ENCODE peak calls at places on chromosomes 6 and 20, in five cellular contexts. A, K, D, V and M are unnamed samples. For H3K4me1, the result is how much of the 10 kb centered on the place peaks cover.

GRCh38 chr6:128368213-128369000 is 152.0 kb downstream of the PTPRK start:
- DNase-seq in A (peak), K (no peak), D (no peak), V (no peak), M (no peak)

GRCh38 chr6:32087574-32088486 is 21.3 kb downstream of the TNXB start:
- DNase-seq in A (peak), K (peak), D (peak), V (peak), M (peak)

GRCh38 chr6:116221067-116221466 is 32.8 kb downstream of the TSPYL4 start:
- DNase-seq in A (no peak), K (no peak), D (no peak), V (no peak), M (no peak)

GRCh38 chr6:116115781-116116180 is 10.2 kb downstream of the COL10A1 start:
- DNase-seq in A (no peak), K (no peak), D (no peak), V (no peak), M (no peak)

GRCh38 chr6:43924222-43924702 is 154.3 kb downstream of the VEGFA start:
- DNase-seq in A (no peak), K (peak), D (no peak), V (peak), M (peak)

GRCh38 chr6:166008441-166009369 is 158.9 kb downstream of the TBXT start:
- DNase-seq in A (peak), K (peak), D (peak), V (peak), M (no peak)

GRCh38 chr20:38764563-38765355 is 16.5 kb downstream of the ACTR5 start:
- DNase-seq in A (peak), K (peak), D (no peak), V (no peak), M (no peak)

GRCh38 chr20:51660741-51661608 is 107.2 kb downstream of the ATP9A start:
- DNase-seq in A (peak), K (no peak), D (no peak), V (peak), M (no peak)

GRCh38 chr6:40138273-40138720 is 204.0 kb upstream of the MOCS1 start:
- DNase-seq in A (peak), K (peak), D (no peak), V (no peak), M (no peak)

GRCh38 chr6:123570813-123571684 is 65.7 kb downstream of the TRDN start:
- DNase-seq in A (no peak), K (no peak), D (no peak), V (no peak), M (no peak)

GRCh38 chr6:79713701-79714322 is 82.7 kb downstream of the SH3BGRL2 start:
- DNase-seq in A (peak), K (peak), D (peak), V (peak), M (no peak)

GRCh38 chr6:135901776-135902524 is 50.4 kb downstream of the PDE7B start:
- DNase-seq in A (no peak), K (peak), D (peak), V (no peak), M (no peak)

GRCh38 chr20:50834599-50835005 is 39.7 kb downstream of the BCAS4 start:
- DNase-seq in A (no peak), K (no peak), D (no peak), V (no peak), M (no peak)

GRCh38 chr6:42441661-42442081 is 10.1 kb downstream of the TRERF1 start:
- DNase-seq in A (no peak), K (no peak), D (peak), V (no peak), M (no peak)

GRCh38 chr6:44049989-44050871 is 77.0 kb downstream of the MRPL14 start:
- DNase-seq in A (no peak), K (peak), D (no peak), V (no peak), M (peak)

GRCh38 chr6:114090626-114091025 is 119.7 kb upstream of the HDAC2 start:
- DNase-seq in A (no peak), K (no peak), D (no peak), V (no peak), M (no peak)

GRCh38 chr6:112156694-112157093 is 69.3 kb downstream of the FAM229B start:
- DNase-seq in A (no peak), K (no peak), D (no peak), V (no peak), M (no peak)

DNA sequence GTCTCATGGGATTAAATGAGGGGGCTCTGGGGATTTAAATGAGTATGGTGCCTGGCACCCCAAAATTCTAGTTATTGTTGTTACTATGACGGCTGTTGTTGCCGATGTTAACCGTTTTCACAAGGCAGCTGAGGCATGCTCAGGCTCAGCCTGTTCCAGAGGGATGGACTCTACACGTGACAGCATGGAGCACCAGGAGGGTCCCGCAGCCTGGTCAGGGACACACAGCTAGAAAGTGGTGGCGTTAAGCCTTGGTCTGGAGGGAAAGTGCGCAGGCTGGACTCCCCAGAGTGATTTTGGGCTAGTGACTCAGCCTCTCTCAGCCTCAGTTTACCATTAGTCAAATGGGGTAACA is 7.0 kb downstream of the FAM110A start:
- DNase-seq in A (no peak), K (no peak), D (no peak), V (no peak), M (no peak)
- H3K4me3 ChIP-seq in A (no peak), K (no peak), D (no peak), V (no peak), M (peak)

DNA sequence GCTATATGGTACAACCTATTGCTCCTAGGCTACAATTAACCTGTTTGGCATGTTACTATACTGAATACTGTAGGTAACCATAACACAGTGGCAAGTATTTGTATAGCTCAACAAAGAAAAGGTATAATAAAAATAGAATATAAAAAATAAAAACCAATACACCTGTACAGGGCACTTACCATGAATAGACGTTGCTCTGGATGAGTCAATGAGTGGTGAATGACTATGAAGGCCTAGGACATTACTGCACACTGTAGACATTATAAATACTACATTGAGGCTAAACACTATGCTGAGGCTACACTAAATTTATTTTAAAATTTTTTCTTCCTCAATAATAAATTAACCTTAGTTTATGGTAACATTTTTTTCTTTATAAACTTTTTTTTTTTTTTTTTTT is 18.6 kb downstream of the ELOVL5 start:
- DNase-seq in A (no peak), K (no peak), D (no peak), V (no peak), M (no peak)
- H3K4me1 ChIP-seq in A (under half), K (under half), D (under half), V (under half), M (under half)

GRCh38 chr20:13486694-13487093 is 152.0 kb downstream of the TASP1 start:
- DNase-seq in A (no peak), K (no peak), D (no peak), V (no peak), M (no peak)

GRCh38 chr20:13487202-13487601 is 151.5 kb downstream of the TASP1 start:
- DNase-seq in A (no peak), K (no peak), D (no peak), V (no peak), M (no peak)

GRCh38 chr20:13493143-13493542 is 145.6 kb downstream of the TASP1 start:
- DNase-seq in A (no peak), K (no peak), D (no peak), V (no peak), M (no peak)

GRCh38 chr20:13494019-13494418 is 144.7 kb downstream of the TASP1 start:
- DNase-seq in A (no peak), K (no peak), D (no peak), V (no peak), M (no peak)

GRCh38 chr20:13492001-13492480 is 146.7 kb downstream of the TASP1 start:
- DNase-seq in A (peak), K (peak), D (no peak), V (no peak), M (no peak)
- TF ChIP-seq CTCF in A (no peak), K (peak), D (no peak), V (no peak), M (no peak)

GRCh38 chr6:39114707-39115599 is at the start of gene SAYSD1:
- DNase-seq in A (peak), K (peak), D (peak), V (peak), M (peak)

GRCh38 chr6:39111280-39111679 is 3.7 kb downstream of the SAYSD1 start:
- DNase-seq in A (no peak), K (no peak), D (no peak), V (no peak), M (no peak)

GRCh38 chr6:39114395-39114706 is 635 bp downstream of the SAYSD1 start:
- DNase-seq in A (no peak), K (no peak), D (no peak), V (no peak), M (no peak)

GRCh38 chr6:39118921-39119320 is 3.9 kb upstream of the SAYSD1 start:
- DNase-seq in A (no peak), K (no peak), D (no peak), V (no peak), M (no peak)

DNA sequence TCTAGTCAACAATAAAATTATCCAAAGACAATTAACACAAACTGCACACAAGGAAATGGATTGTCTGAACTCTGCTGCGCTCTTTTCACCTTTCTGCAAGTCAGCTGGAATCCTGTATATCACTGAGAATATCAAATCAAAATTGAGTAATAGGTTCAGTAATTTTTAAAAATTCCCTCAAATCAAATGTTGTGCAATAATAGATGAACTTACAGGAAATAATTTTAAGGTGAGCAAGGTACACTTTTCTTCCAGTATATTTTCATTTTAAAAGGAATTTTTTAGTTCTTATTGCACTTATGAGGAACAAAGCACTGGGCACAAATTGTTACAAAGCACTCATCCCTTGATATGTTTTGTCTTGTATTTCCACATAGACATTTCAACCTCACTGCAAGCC is 1.2 kb downstream of the SAYSD1 start:
- DNase-seq in A (no peak), K (no peak), D (no peak), V (no peak), M (no peak)
- H3K4me3 ChIP-seq in A (peak), K (no peak), D (peak), V (peak), M (peak)

GRCh38 chr20:5072756-5073153 is 47.0 kb downstream of the PCNA start:
- DNase-seq in A (no peak), K (no peak), D (no peak), V (no peak), M (no peak)
- H3K4me1 ChIP-seq in A (under half), K (under half), D (under half), V (under half), M (under half)

GRCh38 chr6:160979063-160979708 is 12.4 kb upstream of the MAP3K4 start:
- DNase-seq in A (no peak), K (peak), D (no peak), V (no peak), M (no peak)
- TF ChIP-seq CTCF in A (no peak), K (no peak), D (no peak), V (no peak), M (no peak)

DNA sequence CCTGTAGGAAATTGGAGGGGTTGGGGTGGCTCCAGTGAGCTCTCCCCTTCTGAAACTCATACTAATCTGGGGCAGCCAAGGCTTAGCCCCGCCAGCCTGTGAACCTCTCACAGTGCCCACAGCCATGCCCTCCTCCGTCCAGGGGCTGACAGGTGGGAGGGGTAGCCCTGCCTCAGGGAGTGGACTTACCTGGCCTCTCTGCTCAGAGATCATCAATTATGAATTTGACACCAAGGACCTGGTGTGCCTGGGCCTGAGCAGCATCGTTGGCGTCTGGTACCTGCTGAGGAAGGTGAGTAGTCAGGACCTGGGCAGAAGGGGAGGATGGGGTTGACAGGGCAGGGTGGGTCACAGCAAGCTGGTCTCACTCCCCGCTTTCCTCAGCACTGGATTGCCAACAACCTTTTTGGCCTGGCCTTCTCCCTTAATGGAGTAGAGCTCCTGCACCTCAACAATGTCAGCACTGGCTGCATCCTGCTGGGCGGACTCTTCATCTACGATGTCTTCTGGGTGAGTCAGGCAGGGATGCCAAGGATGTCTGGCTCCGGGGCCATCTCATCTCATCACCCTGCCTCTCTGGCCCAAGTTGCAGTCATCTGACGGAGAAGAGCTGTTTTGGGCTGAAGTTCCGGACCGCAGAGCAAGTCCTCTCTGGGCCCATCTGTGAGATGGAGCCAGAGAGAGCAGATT is 34.7 kb downstream of the HM13 start:
- DNase-seq in A (no peak), K (no peak), D (no peak), V (no peak), M (no peak)
- H3K4me3 ChIP-seq in A (no peak), K (no peak), D (no peak), V (peak), M (no peak)

GRCh38 chr20:41139227-41140093 is 2.1 kb downstream of the PLCG1 start:
- DNase-seq in A (no peak), K (no peak), D (no peak), V (no peak), M (no peak)
- H3K4me1 ChIP-seq in A (under half), K (under half), D (under half), V (half or more), M (half or more)